ENCODE peak calls at places on chromosomes 4 and X, in six cellular contexts. One of them, this sample, is unnamed.

GRCh38 chr4:151035321-151035720 is 20.2 kb upstream of the LRBA start:
- DNase-seq in WERI-Rb-1: no peak
- DNase-seq in heart left ventricle: no peak
- DNase-seq in brain microvascular endothelial cell: no peak
- DNase-seq in GM12878: no peak
- DNase-seq in psoas muscle: no peak
- DNase-seq in this sample: no peak

GRCh38 chrX:38318606-38319005 is 8.7 kb downstream of the RPGR start:
- DNase-seq in GM12878: no peak
- DNase-seq in heart left ventricle: no peak
- DNase-seq in brain microvascular endothelial cell: no peak
- DNase-seq in WERI-Rb-1: no peak
- DNase-seq in psoas muscle: no peak
- DNase-seq in this sample: no peak

GRCh38 chrX:114800719-114801118 is 216.7 kb downstream of the IL13RA2 start:
- DNase-seq in psoas muscle: no peak
- DNase-seq in GM12878: no peak
- DNase-seq in heart left ventricle: no peak
- DNase-seq in brain microvascular endothelial cell: peak
- DNase-seq in WERI-Rb-1: no peak
- DNase-seq in this sample: no peak

GRCh38 chr4:141713771-141714445 is 77.5 kb downstream of the IL15 start:
- DNase-seq in WERI-Rb-1: no peak
- DNase-seq in psoas muscle: no peak
- DNase-seq in heart left ventricle: no peak
- DNase-seq in brain microvascular endothelial cell: peak
- DNase-seq in GM12878: no peak
- DNase-seq in this sample: no peak

GRCh38 chrX:139120760-139121159 is 409.2 kb upstream of the FGF13 start:
- DNase-seq in heart left ventricle: no peak
- DNase-seq in WERI-Rb-1: no peak
- DNase-seq in psoas muscle: no peak
- DNase-seq in GM12878: no peak
- DNase-seq in brain microvascular endothelial cell: no peak
- DNase-seq in this sample: no peak

GRCh38 chrX:63784902-63785692 is at the start of gene ARHGEF9:
- DNase-seq in brain microvascular endothelial cell: no peak
- DNase-seq in WERI-Rb-1: peak
- DNase-seq in heart left ventricle: peak
- DNase-seq in psoas muscle: no peak
- DNase-seq in GM12878: no peak
- DNase-seq in this sample: no peak

GRCh38 chrX:53421772-53422090 is 723 bp downstream of the SMC1A start:
- DNase-seq in brain microvascular endothelial cell: peak
- DNase-seq in psoas muscle: no peak
- DNase-seq in heart left ventricle: no peak
- DNase-seq in WERI-Rb-1: no peak
- DNase-seq in GM12878: no peak
- DNase-seq in this sample: no peak

GRCh38 chr4:12966741-12967140 is 517.4 kb downstream of the RAB28 start:
- DNase-seq in GM12878: no peak
- DNase-seq in psoas muscle: no peak
- DNase-seq in brain microvascular endothelial cell: no peak
- DNase-seq in heart left ventricle: no peak
- DNase-seq in WERI-Rb-1: no peak
- DNase-seq in this sample: no peak

DNA sequence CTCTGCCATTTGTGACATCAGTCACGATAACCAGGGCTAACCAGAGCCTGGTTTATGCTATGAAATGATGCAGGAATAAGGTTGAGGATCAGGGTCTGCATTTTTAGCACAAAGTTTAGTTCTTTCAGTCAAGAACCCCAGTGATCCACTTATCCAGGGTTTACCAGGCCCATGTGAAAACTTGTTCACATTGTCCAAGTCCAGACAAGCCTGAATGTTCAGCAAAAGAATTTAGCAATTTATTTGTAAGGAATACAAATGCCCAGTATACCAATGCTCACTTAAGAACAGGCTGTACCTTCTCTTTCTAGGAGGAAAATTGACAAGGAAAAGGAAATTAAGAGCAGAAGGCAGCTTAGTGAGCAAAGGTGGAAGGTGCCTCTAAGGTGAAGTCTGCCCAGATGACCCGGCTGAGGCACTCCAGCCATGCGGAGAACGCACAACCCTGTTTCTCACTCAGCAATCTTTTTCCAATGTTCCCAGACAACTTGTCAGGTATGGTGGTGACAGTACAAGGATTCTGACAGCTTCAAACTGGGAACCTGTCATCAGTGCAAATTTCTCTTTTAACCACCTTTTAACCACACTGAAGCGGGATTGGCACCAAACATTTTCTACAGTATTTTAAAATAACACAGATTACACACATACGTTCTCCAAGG is 54.0 kb downstream of the TBC1D9 start:
- DNase-seq in WERI-Rb-1: no peak
- DNase-seq in psoas muscle: no peak
- DNase-seq in brain microvascular endothelial cell: no peak
- DNase-seq in heart left ventricle: no peak
- DNase-seq in GM12878: no peak
- DNase-seq in this sample: no peak
- H3K27ac ChIP-seq in WERI-Rb-1: no peak
- H3K27ac ChIP-seq in psoas muscle: no peak
- H3K27ac ChIP-seq in brain microvascular endothelial cell: no peak
- H3K27ac ChIP-seq in heart left ventricle: peak
- H3K27ac ChIP-seq in GM12878: no peak
- H3K27ac ChIP-seq in this sample: no peak

DNA sequence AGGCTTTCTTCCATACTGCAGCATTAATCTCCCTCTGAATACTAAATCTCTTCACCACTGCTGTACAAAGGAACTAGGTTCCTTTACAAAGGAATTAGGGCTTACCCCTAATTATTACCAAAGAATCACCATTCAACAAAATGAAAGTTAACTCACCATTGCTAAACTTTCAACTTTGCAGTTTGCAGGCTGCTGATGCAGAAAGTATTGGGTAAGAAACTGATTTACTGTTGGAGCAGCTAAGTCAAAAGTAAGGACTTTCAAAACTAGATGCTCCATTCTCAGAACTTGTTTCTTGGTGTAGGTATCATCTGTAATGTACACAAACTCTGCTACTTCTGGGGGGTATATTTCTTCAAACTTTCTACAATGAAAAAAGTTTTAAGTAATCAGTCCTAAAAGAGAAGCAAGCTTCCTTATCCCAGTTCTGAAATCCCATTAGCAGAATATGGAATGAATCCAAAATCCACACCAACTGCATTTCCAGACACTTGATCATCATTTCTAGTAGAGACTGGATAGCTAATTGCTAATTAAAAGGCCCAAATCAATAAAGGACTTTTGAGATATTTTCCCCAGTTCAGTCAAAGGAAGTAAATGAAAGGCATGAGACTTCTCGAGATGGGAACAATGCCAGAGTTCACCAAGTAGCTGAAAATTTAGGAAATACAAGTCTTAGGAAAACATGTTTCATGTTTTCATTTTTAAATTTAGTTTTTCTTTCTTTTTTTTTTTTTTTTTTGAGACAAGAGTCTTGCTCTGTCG is 4.3 kb downstream of the CCNA2 start:
- DNase-seq in WERI-Rb-1: no peak
- DNase-seq in psoas muscle: no peak
- DNase-seq in brain microvascular endothelial cell: no peak
- DNase-seq in GM12878: no peak
- DNase-seq in heart left ventricle: no peak
- DNase-seq in this sample: no peak
- H3K4me3 ChIP-seq in WERI-Rb-1: no peak
- H3K4me3 ChIP-seq in psoas muscle: no peak
- H3K4me3 ChIP-seq in brain microvascular endothelial cell: no peak
- H3K4me3 ChIP-seq in GM12878: peak
- H3K4me3 ChIP-seq in heart left ventricle: no peak
- H3K4me3 ChIP-seq in this sample: no peak

GRCh38 chrX:45668686-45669443 is 468.2 kb upstream of the DIPK2B start:
- DNase-seq in psoas muscle: no peak
- DNase-seq in brain microvascular endothelial cell: peak
- DNase-seq in WERI-Rb-1: no peak
- DNase-seq in heart left ventricle: no peak
- DNase-seq in GM12878: no peak
- DNase-seq in this sample: no peak
- H3K27ac ChIP-seq in psoas muscle: no peak
- H3K27ac ChIP-seq in brain microvascular endothelial cell: peak
- H3K27ac ChIP-seq in WERI-Rb-1: no peak
- H3K27ac ChIP-seq in heart left ventricle: no peak
- H3K27ac ChIP-seq in GM12878: no peak
- H3K27ac ChIP-seq in this sample: no peak

GRCh38 chr4:39533541-39533940 is 6.3 kb upstream of the UGDH start:
- DNase-seq in GM12878: no peak
- DNase-seq in WERI-Rb-1: no peak
- DNase-seq in psoas muscle: no peak
- DNase-seq in heart left ventricle: no peak
- DNase-seq in brain microvascular endothelial cell: no peak
- DNase-seq in this sample: no peak
- H3K4me3 ChIP-seq in GM12878: no peak
- H3K4me3 ChIP-seq in WERI-Rb-1: no peak
- H3K4me3 ChIP-seq in psoas muscle: no peak
- H3K4me3 ChIP-seq in heart left ventricle: no peak
- H3K4me3 ChIP-seq in brain microvascular endothelial cell: no peak
- H3K4me3 ChIP-seq in this sample: no peak

GRCh38 chr4:123581802-123582201 is 185.2 kb downstream of the SPRY1 start:
- DNase-seq in WERI-Rb-1: no peak
- DNase-seq in brain microvascular endothelial cell: no peak
- DNase-seq in psoas muscle: no peak
- DNase-seq in heart left ventricle: no peak
- DNase-seq in GM12878: no peak
- DNase-seq in this sample: no peak
- H3K27ac ChIP-seq in WERI-Rb-1: no peak
- H3K27ac ChIP-seq in brain microvascular endothelial cell: no peak
- H3K27ac ChIP-seq in psoas muscle: no peak
- H3K27ac ChIP-seq in heart left ventricle: no peak
- H3K27ac ChIP-seq in GM12878: no peak
- H3K27ac ChIP-seq in this sample: no peak

DNA sequence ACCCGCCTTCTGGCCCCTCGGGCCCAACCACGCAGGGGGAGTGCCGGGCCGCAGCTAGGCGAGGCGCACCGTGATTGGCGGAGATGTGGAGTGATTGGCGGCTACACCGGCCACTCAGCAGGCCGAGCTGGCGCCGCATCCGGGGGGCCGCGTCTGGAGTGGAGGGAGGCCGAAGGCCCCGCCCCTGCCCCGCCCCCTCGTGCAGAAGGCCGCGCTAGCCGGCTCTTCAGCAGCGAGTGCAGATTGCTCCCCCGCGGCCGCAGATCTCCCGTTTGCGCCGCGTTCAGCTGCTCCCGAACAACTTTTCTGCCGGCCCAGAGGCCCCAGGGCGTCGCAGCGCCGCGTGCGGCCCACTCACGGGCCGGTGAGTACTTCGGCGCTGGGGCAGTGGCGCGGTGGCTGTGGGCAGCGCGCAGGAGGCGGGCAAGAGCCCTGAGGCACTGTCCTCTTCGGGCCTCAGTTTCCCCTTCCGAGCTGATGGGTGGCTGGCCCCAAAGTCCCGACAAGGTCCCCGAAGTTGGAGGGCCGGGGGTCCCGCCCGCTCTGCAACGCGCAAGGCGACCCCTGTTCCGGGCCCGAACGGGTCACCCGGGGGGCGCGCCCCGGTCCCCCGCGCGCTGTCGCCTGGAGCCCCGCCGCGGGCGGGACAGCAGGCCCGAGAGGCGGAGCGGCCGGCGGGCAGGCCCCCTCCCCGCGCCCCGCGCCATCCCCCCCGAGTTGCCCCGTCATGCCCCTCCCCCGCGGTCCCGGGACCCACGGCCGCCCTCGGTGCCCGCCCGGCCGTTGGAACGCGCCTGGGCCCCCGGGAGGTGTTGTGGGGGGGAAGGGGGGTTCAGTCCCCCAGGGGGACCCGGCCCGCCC is at the start of gene WFS1:
- DNase-seq in GM12878: peak
- DNase-seq in brain microvascular endothelial cell: peak
- DNase-seq in WERI-Rb-1: peak
- DNase-seq in heart left ventricle: peak
- DNase-seq in psoas muscle: peak
- DNase-seq in this sample: peak
- H3K4me3 ChIP-seq in GM12878: peak
- H3K4me3 ChIP-seq in brain microvascular endothelial cell: peak
- H3K4me3 ChIP-seq in WERI-Rb-1: peak
- H3K4me3 ChIP-seq in heart left ventricle: peak
- H3K4me3 ChIP-seq in psoas muscle: peak
- H3K4me3 ChIP-seq in this sample: peak

GRCh38 chrX:72121381-72121780 is 10.3 kb downstream of the RTL5 start:
- DNase-seq in GM12878: no peak
- DNase-seq in psoas muscle: peak
- DNase-seq in heart left ventricle: peak
- DNase-seq in brain microvascular endothelial cell: peak
- DNase-seq in WERI-Rb-1: no peak
- DNase-seq in this sample: no peak

GRCh38 chrX:72124540-72125201 is 7.0 kb downstream of the RTL5 start:
- DNase-seq in heart left ventricle: no peak
- DNase-seq in WERI-Rb-1: no peak
- DNase-seq in brain microvascular endothelial cell: no peak
- DNase-seq in psoas muscle: no peak
- DNase-seq in GM12878: no peak
- DNase-seq in this sample: no peak

GRCh38 chrX:72123471-72124185 is 8.1 kb downstream of the RTL5 start:
- DNase-seq in brain microvascular endothelial cell: peak
- DNase-seq in heart left ventricle: peak
- DNase-seq in GM12878: no peak
- DNase-seq in WERI-Rb-1: peak
- DNase-seq in psoas muscle: peak
- DNase-seq in this sample: no peak

GRCh38 chrX:72120798-72121197 is 10.9 kb downstream of the RTL5 start:
- DNase-seq in heart left ventricle: no peak
- DNase-seq in GM12878: no peak
- DNase-seq in psoas muscle: no peak
- DNase-seq in brain microvascular endothelial cell: no peak
- DNase-seq in WERI-Rb-1: no peak
- DNase-seq in this sample: no peak

DNA sequence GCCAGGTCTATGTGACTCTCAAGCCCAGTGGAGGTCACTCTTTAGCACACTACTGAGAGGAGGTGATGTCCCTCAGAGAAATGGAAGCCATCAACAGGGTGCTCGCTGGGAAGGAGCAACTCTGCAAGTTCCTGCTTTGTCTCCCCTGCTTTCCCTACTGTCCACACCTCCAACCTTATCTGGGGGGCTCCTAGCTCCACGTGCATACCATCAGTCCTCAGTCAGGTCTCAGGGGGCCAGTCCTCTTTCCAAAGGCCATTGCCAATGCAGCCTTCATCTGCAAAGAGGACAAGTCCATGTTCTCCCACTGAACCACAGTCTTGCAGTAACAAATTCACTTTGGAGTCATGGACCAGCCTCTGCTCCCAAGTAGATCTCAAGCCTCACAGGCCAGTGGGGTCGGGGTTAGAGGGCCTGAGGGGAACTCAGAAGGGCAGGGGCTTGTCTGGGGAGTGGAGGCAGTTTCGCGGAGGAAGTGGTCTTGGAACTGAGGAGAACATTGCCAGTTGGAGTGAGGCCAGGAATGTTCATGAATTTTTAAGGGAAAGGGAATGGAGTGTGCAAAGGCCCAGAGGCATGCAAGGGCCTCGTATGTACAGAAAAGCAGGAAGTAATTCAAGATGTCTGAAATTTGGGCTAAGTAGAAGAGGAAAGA is 9.0 kb downstream of the RTL5 start:
- DNase-seq in psoas muscle: no peak
- DNase-seq in GM12878: no peak
- DNase-seq in WERI-Rb-1: no peak
- DNase-seq in heart left ventricle: no peak
- DNase-seq in brain microvascular endothelial cell: no peak
- DNase-seq in this sample: no peak
- H3K27ac ChIP-seq in psoas muscle: no peak
- H3K27ac ChIP-seq in GM12878: no peak
- H3K27ac ChIP-seq in WERI-Rb-1: peak
- H3K27ac ChIP-seq in heart left ventricle: peak
- H3K27ac ChIP-seq in brain microvascular endothelial cell: no peak
- H3K27ac ChIP-seq in this sample: no peak

GRCh38 chr4:5524451-5524850 is 183.9 kb downstream of the EVC2 start:
- DNase-seq in brain microvascular endothelial cell: no peak
- DNase-seq in WERI-Rb-1: no peak
- DNase-seq in heart left ventricle: no peak
- DNase-seq in GM12878: no peak
- DNase-seq in psoas muscle: no peak
- DNase-seq in this sample: no peak
- H3K4me3 ChIP-seq in brain microvascular endothelial cell: no peak
- H3K4me3 ChIP-seq in WERI-Rb-1: no peak
- H3K4me3 ChIP-seq in heart left ventricle: no peak
- H3K4me3 ChIP-seq in GM12878: no peak
- H3K4me3 ChIP-seq in psoas muscle: no peak
- H3K4me3 ChIP-seq in this sample: no peak